ENCODE peak calls at places on chromosome 15, in five cellular contexts. One of them, this sample, is unnamed.

GRCh38 chr15:90691982-90692773 is 25.0 kb upstream of the BLM start:
- DNase-seq in brain microvascular endothelial cell: no peak
- DNase-seq in WERI-Rb-1: no peak
- DNase-seq in mammary epithelial cell: no peak
- DNase-seq in fibroblast of lung: no peak
- DNase-seq in this sample: no peak

GRCh38 chr15:87269566-87269965 is 987.0 kb downstream of the NTRK3 start:
- DNase-seq in fibroblast of lung: peak; percentile 48
- DNase-seq in WERI-Rb-1: no peak
- DNase-seq in brain microvascular endothelial cell: no peak
- DNase-seq in mammary epithelial cell: peak; percentile 90
- DNase-seq in this sample: peak; percentile 36

GRCh38 chr15:49370782-49371181 is 52.3 kb upstream of the FGF7 start:
- DNase-seq in brain microvascular endothelial cell: peak; percentile 19
- DNase-seq in fibroblast of lung: peak; percentile 8
- DNase-seq in mammary epithelial cell: no peak
- DNase-seq in WERI-Rb-1: no peak
- DNase-seq in this sample: no peak

GRCh38 chr15:85485956-85486567 is 105.7 kb downstream of the AKAP13 start:
- DNase-seq in brain microvascular endothelial cell: peak; percentile 77
- DNase-seq in mammary epithelial cell: peak; percentile 79
- DNase-seq in WERI-Rb-1: peak; percentile 79
- DNase-seq in fibroblast of lung: peak; percentile 61
- DNase-seq in this sample: peak; percentile 73

GRCh38 chr15:69293741-69294615 is 4.7 kb upstream of the PAQR5 start:
- DNase-seq in fibroblast of lung: no peak
- DNase-seq in WERI-Rb-1: no peak
- DNase-seq in brain microvascular endothelial cell: no peak
- DNase-seq in mammary epithelial cell: no peak
- DNase-seq in this sample: no peak

GRCh38 chr15:95864467-95864886 is 466.0 kb upstream of the NR2F2 start:
- DNase-seq in fibroblast of lung: no peak
- DNase-seq in brain microvascular endothelial cell: no peak
- DNase-seq in mammary epithelial cell: no peak
- DNase-seq in WERI-Rb-1: no peak
- DNase-seq in this sample: no peak

GRCh38 chr15:86162172-86162591 is 82.5 kb downstream of the AGBL1 start:
- DNase-seq in WERI-Rb-1: peak; percentile 34
- DNase-seq in fibroblast of lung: no peak
- DNase-seq in mammary epithelial cell: no peak
- DNase-seq in brain microvascular endothelial cell: no peak
- DNase-seq in this sample: no peak

GRCh38 chr15:26376243-26376642 is 396.6 kb downstream of the GABRB3 start:
- DNase-seq in fibroblast of lung: no peak
- DNase-seq in brain microvascular endothelial cell: no peak
- DNase-seq in WERI-Rb-1: no peak
- DNase-seq in mammary epithelial cell: no peak
- DNase-seq in this sample: no peak

GRCh38 chr15:73994912-73995622 is 551 bp downstream of the PML start:
- DNase-seq in brain microvascular endothelial cell: no peak
- DNase-seq in WERI-Rb-1: no peak
- DNase-seq in mammary epithelial cell: peak; percentile 42
- DNase-seq in fibroblast of lung: peak; percentile 29
- DNase-seq in this sample: no peak

GRCh38 chr15:55909036-55909811 is 84.2 kb downstream of the NEDD4 start:
- DNase-seq in fibroblast of lung: peak; percentile 78
- DNase-seq in brain microvascular endothelial cell: peak; percentile 34
- DNase-seq in WERI-Rb-1: no peak
- DNase-seq in mammary epithelial cell: peak; percentile 82
- DNase-seq in this sample: peak; percentile 16

GRCh38 chr15:56969265-56969895 is 50.9 kb downstream of the TCF12 start:
- DNase-seq in mammary epithelial cell: peak; percentile 52
- DNase-seq in brain microvascular endothelial cell: no peak
- DNase-seq in WERI-Rb-1: no peak
- DNase-seq in fibroblast of lung: no peak
- DNase-seq in this sample: peak; percentile 12

GRCh38 chr15:55740981-55741591 is 1.9 kb downstream of the PRTG start:
- DNase-seq in brain microvascular endothelial cell: no peak
- DNase-seq in mammary epithelial cell: no peak
- DNase-seq in fibroblast of lung: no peak
- DNase-seq in WERI-Rb-1: no peak
- DNase-seq in this sample: no peak

GRCh38 chr15:69909719-69910444 is 187.8 kb downstream of the TLE3 start:
- DNase-seq in WERI-Rb-1: no peak
- DNase-seq in mammary epithelial cell: no peak
- DNase-seq in fibroblast of lung: peak; percentile 13
- DNase-seq in brain microvascular endothelial cell: no peak
- DNase-seq in this sample: peak; percentile 44

GRCh38 chr15:77838061-77838460 is 205.3 kb upstream of the LINGO1 start:
- DNase-seq in brain microvascular endothelial cell: no peak
- DNase-seq in fibroblast of lung: peak; percentile 69
- DNase-seq in mammary epithelial cell: no peak
- DNase-seq in WERI-Rb-1: no peak
- DNase-seq in this sample: no peak

GRCh38 chr15:96838088-96838487 is 507.6 kb downstream of the NR2F2 start:
- DNase-seq in brain microvascular endothelial cell: peak; percentile 90
- DNase-seq in fibroblast of lung: peak; percentile 7
- DNase-seq in mammary epithelial cell: peak; percentile 9
- DNase-seq in WERI-Rb-1: no peak
- DNase-seq in this sample: no peak

GRCh38 chr15:98682992-98683701 is 34.8 kb downstream of the IGF1R start:
- DNase-seq in mammary epithelial cell: peak; percentile 86
- DNase-seq in WERI-Rb-1: no peak
- DNase-seq in fibroblast of lung: no peak
- DNase-seq in brain microvascular endothelial cell: no peak
- DNase-seq in this sample: peak; percentile 63

GRCh38 chr15:93982226-93982641 is 249.1 kb upstream of the MCTP2 start:
- DNase-seq in brain microvascular endothelial cell: no peak
- DNase-seq in fibroblast of lung: peak; percentile 20
- DNase-seq in mammary epithelial cell: no peak
- DNase-seq in WERI-Rb-1: no peak
- DNase-seq in this sample: no peak

GRCh38 chr15:44798815-44799214 is 62.5 kb downstream of the TRIM69 start:
- DNase-seq in mammary epithelial cell: no peak
- DNase-seq in fibroblast of lung: no peak
- DNase-seq in WERI-Rb-1: peak; percentile 42
- DNase-seq in brain microvascular endothelial cell: peak; percentile 4
- DNase-seq in this sample: peak; percentile 14

GRCh38 chr15:53586815-53587214 is 172.6 kb downstream of the WDR72 start:
- DNase-seq in mammary epithelial cell: peak; percentile 36
- DNase-seq in brain microvascular endothelial cell: peak; percentile 11
- DNase-seq in WERI-Rb-1: peak; percentile 75
- DNase-seq in fibroblast of lung: no peak
- DNase-seq in this sample: no peak

GRCh38 chr15:95919460-95919859 is 411.0 kb upstream of the NR2F2 start:
- DNase-seq in WERI-Rb-1: no peak
- DNase-seq in brain microvascular endothelial cell: no peak
- DNase-seq in fibroblast of lung: peak; percentile 19
- DNase-seq in mammary epithelial cell: no peak
- DNase-seq in this sample: no peak

GRCh38 chr15:32718082-32718821 is 448 bp downstream of the GREM1 start:
- DNase-seq in WERI-Rb-1: peak; percentile 16
- DNase-seq in mammary epithelial cell: peak; percentile 32
- DNase-seq in brain microvascular endothelial cell: no peak
- DNase-seq in fibroblast of lung: peak; percentile 60
- DNase-seq in this sample: no peak

GRCh38 chr15:83475551-83475950 is 28.4 kb downstream of the SH3GL3 start:
- DNase-seq in fibroblast of lung: peak; percentile 75
- DNase-seq in WERI-Rb-1: no peak
- DNase-seq in brain microvascular endothelial cell: peak; percentile 16
- DNase-seq in mammary epithelial cell: peak; percentile 36
- DNase-seq in this sample: peak; percentile 70

GRCh38 chr15:68183886-68184285 is 21.2 kb downstream of the CALML4 start:
- DNase-seq in fibroblast of lung: no peak
- DNase-seq in WERI-Rb-1: no peak
- DNase-seq in mammary epithelial cell: peak; percentile 15
- DNase-seq in brain microvascular endothelial cell: no peak
- DNase-seq in this sample: no peak

GRCh38 chr15:90231028-90232017 is 2.4 kb downstream of the CIB1 start:
- DNase-seq in brain microvascular endothelial cell: no peak
- DNase-seq in mammary epithelial cell: no peak
- DNase-seq in fibroblast of lung: no peak
- DNase-seq in WERI-Rb-1: no peak
- DNase-seq in this sample: no peak

GRCh38 chr15:77826006-77826695 is 193.4 kb upstream of the LINGO1 start:
- DNase-seq in brain microvascular endothelial cell: no peak
- DNase-seq in WERI-Rb-1: no peak
- DNase-seq in fibroblast of lung: no peak
- DNase-seq in mammary epithelial cell: no peak
- DNase-seq in this sample: no peak

GRCh38 chr15:98903377-98904018 is 104.1 kb downstream of the PGPEP1L start:
- DNase-seq in mammary epithelial cell: peak; percentile 95
- DNase-seq in brain microvascular endothelial cell: peak; percentile 83
- DNase-seq in WERI-Rb-1: no peak
- DNase-seq in fibroblast of lung: peak; percentile 87
- DNase-seq in this sample: peak; percentile 93

GRCh38 chr15:36501063-36501678 is 78.3 kb upstream of the CDIN1 start:
- DNase-seq in mammary epithelial cell: peak; percentile 63
- DNase-seq in brain microvascular endothelial cell: peak; percentile 61
- DNase-seq in fibroblast of lung: peak; percentile 72
- DNase-seq in WERI-Rb-1: peak; percentile 55
- DNase-seq in this sample: peak; percentile 45
- H3K27ac ChIP-seq in mammary epithelial cell: no peak overlapping the region
- H3K27ac ChIP-seq in brain microvascular endothelial cell: no peak overlapping the region
- H3K27ac ChIP-seq in fibroblast of lung: no peak overlapping the region
- H3K27ac ChIP-seq in WERI-Rb-1: peak overlapping the region; percentile 52
- H3K27ac ChIP-seq in this sample: no peak overlapping the region

GRCh38 chr15:62126364-62126763 is 38.7 kb downstream of the C2CD4B start:
- DNase-seq in fibroblast of lung: no peak
- DNase-seq in WERI-Rb-1: no peak
- DNase-seq in mammary epithelial cell: no peak
- DNase-seq in brain microvascular endothelial cell: no peak
- DNase-seq in this sample: no peak

GRCh38 chr15:62124176-62124952 is 40.7 kb downstream of the C2CD4B start:
- DNase-seq in fibroblast of lung: peak; percentile 53
- DNase-seq in brain microvascular endothelial cell: no peak
- DNase-seq in WERI-Rb-1: no peak
- DNase-seq in mammary epithelial cell: no peak
- DNase-seq in this sample: no peak

GRCh38 chr15:62124953-62125263 is 40.2 kb downstream of the C2CD4B start:
- DNase-seq in fibroblast of lung: no peak
- DNase-seq in brain microvascular endothelial cell: no peak
- DNase-seq in WERI-Rb-1: no peak
- DNase-seq in mammary epithelial cell: no peak
- DNase-seq in this sample: no peak

GRCh38 chr15:62128916-62129315 is 36.2 kb downstream of the C2CD4B start:
- DNase-seq in fibroblast of lung: no peak
- DNase-seq in brain microvascular endothelial cell: no peak
- DNase-seq in mammary epithelial cell: no peak
- DNase-seq in WERI-Rb-1: no peak
- DNase-seq in this sample: no peak

GRCh38 chr15:62125763-62126162 is 39.3 kb downstream of the C2CD4B start:
- DNase-seq in brain microvascular endothelial cell: peak; percentile 51
- DNase-seq in fibroblast of lung: peak; percentile 42
- DNase-seq in WERI-Rb-1: peak; percentile 62
- DNase-seq in mammary epithelial cell: peak; percentile 60
- DNase-seq in this sample: no peak
- TF ChIP-seq CTCF in brain microvascular endothelial cell: peak; percentile 69
- TF ChIP-seq CTCF in fibroblast of lung: peak; percentile 50
- TF ChIP-seq CTCF in WERI-Rb-1: peak; percentile 62
- TF ChIP-seq CTCF in mammary epithelial cell: peak; percentile 80
- TF ChIP-seq CTCF in this sample: peak; percentile 21

GRCh38 chr15:51332211-51333147 is 5.9 kb downstream of the CYP19A1 start:
- DNase-seq in fibroblast of lung: peak; percentile 50
- DNase-seq in mammary epithelial cell: peak; percentile 50
- DNase-seq in brain microvascular endothelial cell: no peak
- DNase-seq in WERI-Rb-1: no peak
- DNase-seq in this sample: no peak
- H3K27ac ChIP-seq in fibroblast of lung: no peak overlapping the region
- H3K27ac ChIP-seq in mammary epithelial cell: no peak overlapping the region
- H3K27ac ChIP-seq in brain microvascular endothelial cell: no peak overlapping the region
- H3K27ac ChIP-seq in WERI-Rb-1: no peak overlapping the region
- H3K27ac ChIP-seq in this sample: no peak overlapping the region

GRCh38 chr15:101578443-101578894 is 73.7 kb downstream of the TM2D3 start:
- DNase-seq in mammary epithelial cell: peak; percentile 28
- DNase-seq in fibroblast of lung: no peak
- DNase-seq in brain microvascular endothelial cell: no peak
- DNase-seq in WERI-Rb-1: peak; percentile 49
- DNase-seq in this sample: no peak
- TF ChIP-seq CTCF in mammary epithelial cell: peak; percentile 77
- TF ChIP-seq CTCF in fibroblast of lung: peak; percentile 30
- TF ChIP-seq CTCF in brain microvascular endothelial cell: peak; percentile 72
- TF ChIP-seq CTCF in WERI-Rb-1: peak; percentile 82
- TF ChIP-seq CTCF in this sample: no peak

This sample was measured in RWPE1.